ENCODE peak calls at places on chromosome 10, in six cellular contexts. K, V, I, M, N and S are unnamed samples.

GRCh38 chr10:77455538-77455937 is 182.1 kb downstream of the KCNMA1 start:
- DNase-seq in K (no peak), V (no peak), I (no peak), M (no peak), N (no peak), S (no peak)

GRCh38 chr10:105468769-105469168 is 827.7 kb downstream of the SORCS3 start:
- DNase-seq in K (no peak), V (no peak), I (no peak), M (no peak), N (no peak), S (no peak)

GRCh38 chr10:61733358-61733940 is 70.7 kb downstream of the CABCOCO1 start:
- DNase-seq in K (no peak), V (no peak), I (no peak), M (peak), N (peak), S (no peak)

GRCh38 chr10:13302821-13303555 is 3.1 kb upstream of the PHYH start:
- DNase-seq in K (no peak), V (no peak), I (no peak), M (no peak), N (no peak), S (no peak)

GRCh38 chr10:1417574-1417973 is 319.8 kb downstream of the ADARB2 start:
- DNase-seq in K (no peak), V (no peak), I (no peak), M (no peak), N (no peak), S (no peak)

GRCh38 chr10:114613237-114613979 is 44.7 kb downstream of the ABLIM1 start:
- DNase-seq in K (no peak), V (no peak), I (no peak), M (no peak), N (no peak), S (no peak)

GRCh38 chr10:123429631-123430257 is 236.4 kb upstream of the GPR26 start:
- DNase-seq in K (no peak), V (no peak), I (no peak), M (no peak), N (no peak), S (no peak)

GRCh38 chr10:4810093-4810492 is 15.9 kb upstream of the AKR1E2 start:
- DNase-seq in K (no peak), V (no peak), I (no peak), M (no peak), N (no peak), S (no peak)